ENCODE peak calls at places on chromosome 16, in nine cellular contexts. One of them, this sample, is unnamed.
A peak's percentile ranks its signal among the peaks of the same experiment; 100 is the strongest.

GRCh38 chr16:24677388-24677787 is 52.1 kb upstream of the TNRC6A start:
- DNase-seq in GM23338: no peak
- DNase-seq in HFF-Myc: no peak
- DNase-seq in choroid plexus epithelial cell: no peak
- DNase-seq in GM12865: no peak
- DNase-seq in breast epithelium: no peak
- DNase-seq in AG04449: no peak
- DNase-seq in fibroblast of lung: no peak
- DNase-seq in stomach: no peak
- DNase-seq in this sample: no peak

GRCh38 chr16:50881331-50881830 is 139.5 kb downstream of the CYLD start:
- DNase-seq in GM23338: no peak
- DNase-seq in breast epithelium: no peak
- DNase-seq in HFF-Myc: no peak
- DNase-seq in stomach: no peak
- DNase-seq in GM12865: no peak
- DNase-seq in AG04449: no peak
- DNase-seq in choroid plexus epithelial cell: no peak
- DNase-seq in fibroblast of lung: no peak
- DNase-seq in this sample: no peak

GRCh38 chr16:51898872-51899271 is 648.1 kb downstream of the TOX3 start:
- DNase-seq in fibroblast of lung: no peak
- DNase-seq in HFF-Myc: no peak
- DNase-seq in GM23338: no peak
- DNase-seq in GM12865: no peak
- DNase-seq in stomach: no peak
- DNase-seq in AG04449: no peak
- DNase-seq in choroid plexus epithelial cell: no peak
- DNase-seq in breast epithelium: no peak
- DNase-seq in this sample: peak; percentile 7

GRCh38 chr16:78538919-78539318 is 439.5 kb downstream of the WWOX start:
- DNase-seq in choroid plexus epithelial cell: no peak
- DNase-seq in AG04449: no peak
- DNase-seq in breast epithelium: no peak
- DNase-seq in GM23338: no peak
- DNase-seq in HFF-Myc: no peak
- DNase-seq in fibroblast of lung: no peak
- DNase-seq in GM12865: no peak
- DNase-seq in stomach: no peak
- DNase-seq in this sample: no peak

GRCh38 chr16:63816304-63816703 is 1305.6 kb downstream of the CDH11 start:
- DNase-seq in HFF-Myc: no peak
- DNase-seq in fibroblast of lung: no peak
- DNase-seq in choroid plexus epithelial cell: no peak
- DNase-seq in breast epithelium: no peak
- DNase-seq in GM23338: no peak
- DNase-seq in GM12865: no peak
- DNase-seq in stomach: no peak
- DNase-seq in AG04449: no peak
- DNase-seq in this sample: no peak

GRCh38 chr16:88655733-88656281 is 5.0 kb upstream of the CYBA start:
- DNase-seq in stomach: no peak
- DNase-seq in GM12865: no peak
- DNase-seq in AG04449: no peak
- DNase-seq in breast epithelium: no peak
- DNase-seq in choroid plexus epithelial cell: no peak
- DNase-seq in fibroblast of lung: no peak
- DNase-seq in GM23338: no peak
- DNase-seq in HFF-Myc: no peak
- DNase-seq in this sample: no peak

GRCh38 chr16:86375370-86375769 is 135.0 kb upstream of the FOXF1 start:
- DNase-seq in GM23338: no peak
- DNase-seq in breast epithelium: no peak
- DNase-seq in AG04449: no peak
- DNase-seq in choroid plexus epithelial cell: peak; percentile 81
- DNase-seq in stomach: no peak
- DNase-seq in GM12865: no peak
- DNase-seq in fibroblast of lung: peak; percentile 92
- DNase-seq in HFF-Myc: no peak
- DNase-seq in this sample: peak; percentile 84

GRCh38 chr16:1770328-1771071 is 843 bp downstream of the NME3 start:
- DNase-seq in fibroblast of lung: peak; percentile 59
- DNase-seq in AG04449: no peak
- DNase-seq in breast epithelium: peak; percentile 67
- DNase-seq in GM12865: peak; percentile 69
- DNase-seq in choroid plexus epithelial cell: no peak
- DNase-seq in GM23338: peak; percentile 76
- DNase-seq in stomach: peak; percentile 76
- DNase-seq in HFF-Myc: no peak
- DNase-seq in this sample: peak; percentile 61

GRCh38 chr16:85206472-85207356 is 94.4 kb upstream of the CIBAR2 start:
- DNase-seq in HFF-Myc: no peak
- DNase-seq in choroid plexus epithelial cell: peak; percentile 34
- DNase-seq in GM12865: no peak
- DNase-seq in breast epithelium: no peak
- DNase-seq in fibroblast of lung: peak; percentile 82
- DNase-seq in stomach: peak; percentile 45
- DNase-seq in AG04449: no peak
- DNase-seq in GM23338: peak; percentile 62
- DNase-seq in this sample: peak; percentile 73

GRCh38 chr16:66378739-66379570 is 12.5 kb downstream of the CDH5 start:
- DNase-seq in AG04449: no peak
- DNase-seq in stomach: no peak
- DNase-seq in breast epithelium: no peak
- DNase-seq in GM12865: no peak
- DNase-seq in fibroblast of lung: no peak
- DNase-seq in GM23338: no peak
- DNase-seq in choroid plexus epithelial cell: no peak
- DNase-seq in HFF-Myc: no peak
- DNase-seq in this sample: no peak
- H3K4me3 ChIP-seq in AG04449: no peak overlapping the region
- H3K4me3 ChIP-seq in stomach: no peak overlapping the region
- H3K4me3 ChIP-seq in breast epithelium: no peak overlapping the region
- H3K4me3 ChIP-seq in GM12865: no peak overlapping the region
- H3K4me3 ChIP-seq in fibroblast of lung: no peak overlapping the region
- H3K4me3 ChIP-seq in GM23338: no peak overlapping the region
- H3K4me3 ChIP-seq in choroid plexus epithelial cell: no peak overlapping the region
- H3K4me3 ChIP-seq in HFF-Myc: no peak overlapping the region
- H3K4me3 ChIP-seq in this sample: no peak overlapping the region

DNA sequence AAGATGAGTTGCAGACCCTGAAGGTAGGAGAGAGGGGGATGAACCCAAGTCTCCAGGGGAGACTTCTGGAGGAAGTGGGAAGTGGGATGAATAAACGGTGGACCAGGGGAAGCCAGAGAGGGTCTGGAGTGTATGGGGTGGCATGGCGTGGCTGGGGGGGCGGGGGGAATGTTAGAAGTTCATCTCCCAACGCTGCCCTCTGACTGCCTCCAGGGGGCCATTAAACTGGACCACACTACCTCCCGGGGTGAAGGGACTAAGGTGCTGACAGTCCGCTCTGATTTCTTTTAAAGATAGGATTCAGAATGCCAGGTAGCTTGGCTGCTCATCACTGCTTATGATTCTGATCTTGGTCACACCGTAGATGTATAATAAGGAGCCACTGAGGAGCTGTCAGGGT is 21.2 kb downstream of the ST3GAL2 start:
- DNase-seq in GM12865: no peak
- DNase-seq in stomach: no peak
- DNase-seq in choroid plexus epithelial cell: no peak
- DNase-seq in fibroblast of lung: no peak
- DNase-seq in breast epithelium: no peak
- DNase-seq in HFF-Myc: no peak
- DNase-seq in AG04449: no peak
- DNase-seq in GM23338: no peak
- DNase-seq in this sample: no peak
- TF ChIP-seq CTCF in GM12865: no peak
- TF ChIP-seq CTCF in stomach: no peak
- TF ChIP-seq CTCF in choroid plexus epithelial cell: no peak
- TF ChIP-seq CTCF in fibroblast of lung: no peak
- TF ChIP-seq CTCF in breast epithelium: no peak
- TF ChIP-seq CTCF in HFF-Myc: no peak
- TF ChIP-seq CTCF in AG04449: no peak
- TF ChIP-seq CTCF in GM23338: no peak
- TF ChIP-seq CTCF in this sample: no peak

DNA sequence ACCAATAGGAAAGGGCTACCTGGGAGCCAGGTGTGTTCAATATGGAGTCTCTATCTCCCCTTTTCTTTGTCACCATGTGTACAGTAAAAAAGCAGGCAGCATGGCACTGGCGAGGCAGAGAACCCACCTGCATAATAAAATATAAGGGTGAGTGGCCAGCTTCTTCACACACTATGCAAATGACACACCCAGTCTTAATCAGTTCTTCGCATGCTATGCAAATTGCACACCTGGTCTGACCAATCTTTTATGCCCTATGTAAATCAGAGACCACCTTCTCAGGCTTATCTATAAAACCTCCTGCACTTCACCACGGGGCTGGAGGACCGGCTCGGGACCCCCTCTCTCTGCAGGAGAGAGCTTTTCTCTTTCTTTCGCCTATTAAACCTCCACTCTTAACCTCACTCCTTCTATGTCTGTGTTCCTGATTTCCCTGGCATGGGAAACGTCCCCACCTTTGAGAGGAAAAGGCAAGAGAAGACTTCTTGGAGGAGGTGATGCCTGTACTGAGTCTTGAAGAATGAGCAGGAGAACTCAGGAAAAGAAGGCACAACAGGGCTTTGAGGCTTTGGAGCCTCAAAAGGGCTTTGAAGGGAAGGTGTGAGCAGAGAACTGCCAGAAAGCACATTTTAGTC is 502.1 kb downstream of the GRIN2A start:
- DNase-seq in HFF-Myc: no peak
- DNase-seq in stomach: no peak
- DNase-seq in fibroblast of lung: no peak
- DNase-seq in GM23338: peak; percentile 35
- DNase-seq in choroid plexus epithelial cell: no peak
- DNase-seq in AG04449: no peak
- DNase-seq in breast epithelium: no peak
- DNase-seq in GM12865: no peak
- DNase-seq in this sample: no peak
- H3K4me3 ChIP-seq in HFF-Myc: no peak overlapping the region
- H3K4me3 ChIP-seq in stomach: no peak overlapping the region
- H3K4me3 ChIP-seq in fibroblast of lung: no peak overlapping the region
- H3K4me3 ChIP-seq in GM23338: peak overlapping the region; percentile 56
- H3K4me3 ChIP-seq in choroid plexus epithelial cell: no peak overlapping the region
- H3K4me3 ChIP-seq in AG04449: no peak overlapping the region
- H3K4me3 ChIP-seq in breast epithelium: no peak overlapping the region
- H3K4me3 ChIP-seq in GM12865: no peak overlapping the region
- H3K4me3 ChIP-seq in this sample: no peak overlapping the region

DNA sequence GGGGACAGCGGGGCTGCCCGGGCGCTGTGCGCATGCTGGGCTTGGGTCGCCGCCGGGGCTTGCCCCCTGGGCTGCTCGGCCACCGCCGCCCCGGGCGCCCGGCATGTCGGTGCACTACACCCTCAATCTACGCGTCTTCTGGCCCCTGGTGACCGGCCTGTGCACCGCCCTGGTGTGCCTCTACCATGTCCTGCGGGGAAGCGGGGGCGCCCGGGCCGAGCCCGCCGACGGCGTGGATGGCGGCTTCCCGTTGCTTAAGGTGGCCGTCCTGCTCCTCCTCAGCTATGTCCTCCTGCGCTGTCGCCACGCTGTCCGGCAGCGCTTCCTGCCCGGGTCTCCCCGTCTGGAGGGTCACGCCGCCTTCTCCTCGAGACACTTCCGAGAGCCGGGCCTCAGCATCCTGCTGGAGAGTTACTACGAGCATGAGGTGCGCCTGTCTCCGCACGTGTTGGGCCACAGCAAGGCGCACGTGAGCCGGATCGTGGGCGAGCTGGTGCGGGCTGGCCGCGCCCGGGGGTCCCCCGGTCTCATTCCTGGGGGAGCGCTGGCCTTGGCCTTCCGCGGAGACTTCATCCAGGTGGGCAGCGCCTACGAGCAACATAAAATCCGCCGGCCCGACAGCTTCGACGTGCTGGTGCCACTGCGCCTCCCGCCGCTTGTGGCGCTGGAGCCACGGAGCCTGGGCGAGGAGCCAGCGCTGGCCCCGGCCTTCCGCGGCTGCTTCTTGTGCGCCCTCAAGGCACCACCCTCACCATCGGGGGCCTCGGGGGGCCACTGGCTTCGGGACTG is 789 bp downstream of the ITPRIPL2 start:
- DNase-seq in choroid plexus epithelial cell: peak; percentile 78
- DNase-seq in GM23338: peak; percentile 84
- DNase-seq in breast epithelium: peak; percentile 71
- DNase-seq in fibroblast of lung: peak; percentile 78
- DNase-seq in stomach: peak; percentile 61
- DNase-seq in GM12865: peak; percentile 77
- DNase-seq in AG04449: no peak
- DNase-seq in HFF-Myc: no peak
- DNase-seq in this sample: peak; percentile 70
- TF ChIP-seq CTCF in choroid plexus epithelial cell: no peak
- TF ChIP-seq CTCF in GM23338: no peak
- TF ChIP-seq CTCF in breast epithelium: peak; percentile 43
- TF ChIP-seq CTCF in fibroblast of lung: peak; percentile 35
- TF ChIP-seq CTCF in stomach: peak; percentile 23
- TF ChIP-seq CTCF in GM12865: no peak
- TF ChIP-seq CTCF in AG04449: peak; percentile 32
- TF ChIP-seq CTCF in HFF-Myc: no peak
- TF ChIP-seq CTCF in this sample: no peak

DNA sequence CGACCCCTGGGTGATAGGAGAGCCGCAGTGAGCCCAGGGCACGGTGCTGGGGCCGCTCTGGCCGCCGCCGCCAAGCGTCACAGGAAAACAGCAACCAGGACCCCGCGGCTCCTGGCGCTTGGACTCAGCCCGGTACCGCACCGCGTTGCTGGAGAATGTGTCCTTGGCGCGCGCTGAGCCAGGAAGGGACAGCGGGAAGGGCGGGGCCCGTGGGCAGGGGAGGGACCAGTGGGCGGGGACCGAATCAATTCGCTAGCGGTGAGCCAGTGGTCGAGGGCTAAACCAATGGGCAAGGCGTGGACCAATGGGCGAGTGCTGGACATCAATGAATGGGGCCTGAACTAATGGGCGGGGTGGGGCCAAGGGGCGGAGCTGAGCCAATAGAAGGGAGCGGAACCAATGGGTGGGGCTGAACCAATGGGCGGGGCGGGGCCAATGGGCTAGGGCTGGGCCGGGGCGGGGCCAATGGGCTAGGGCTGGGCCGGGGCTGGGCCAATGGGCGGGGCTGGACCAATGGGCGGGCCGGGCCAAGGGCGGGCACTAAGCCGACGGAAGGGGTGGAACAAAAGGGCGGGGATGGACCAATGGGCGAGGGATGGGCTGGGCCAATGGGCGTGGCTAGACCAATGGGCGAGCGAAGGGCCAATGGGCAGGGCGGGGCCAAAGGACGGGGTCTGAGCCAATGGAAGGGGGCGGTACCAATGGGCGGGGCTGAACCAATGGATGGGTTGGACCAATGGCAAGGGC is 6.3 kb upstream of the FLYWCH1 start:
- DNase-seq in fibroblast of lung: peak; percentile 100
- DNase-seq in GM12865: peak; percentile 99
- DNase-seq in stomach: peak; percentile 100
- DNase-seq in choroid plexus epithelial cell: peak; percentile 100
- DNase-seq in breast epithelium: peak; percentile 99
- DNase-seq in AG04449: peak; percentile 95
- DNase-seq in GM23338: peak; percentile 100
- DNase-seq in HFF-Myc: peak; percentile 99
- DNase-seq in this sample: peak; percentile 100
- H3K4me3 ChIP-seq in fibroblast of lung: peak overlapping the region; percentile 77
- H3K4me3 ChIP-seq in GM12865: peak overlapping the region; percentile 86
- H3K4me3 ChIP-seq in stomach: peak overlapping the region; percentile 78
- H3K4me3 ChIP-seq in choroid plexus epithelial cell: peak overlapping the region; percentile 75
- H3K4me3 ChIP-seq in breast epithelium: peak overlapping the region; percentile 62
- H3K4me3 ChIP-seq in AG04449: peak overlapping the region; percentile 78
- H3K4me3 ChIP-seq in GM23338: peak overlapping the region; percentile 99
- H3K4me3 ChIP-seq in HFF-Myc: peak overlapping the region; percentile 82
- H3K4me3 ChIP-seq in this sample: peak overlapping the region; percentile 80

GRCh38 chr16:10968509-10968908 is 24.1 kb downstream of the CLEC16A start:
- DNase-seq in breast epithelium: no peak
- DNase-seq in AG04449: no peak
- DNase-seq in stomach: no peak
- DNase-seq in GM12865: no peak
- DNase-seq in fibroblast of lung: no peak
- DNase-seq in HFF-Myc: no peak
- DNase-seq in GM23338: no peak
- DNase-seq in choroid plexus epithelial cell: no peak
- DNase-seq in this sample: no peak
- TF ChIP-seq CTCF in breast epithelium: no peak
- TF ChIP-seq CTCF in AG04449: no peak
- TF ChIP-seq CTCF in stomach: no peak
- TF ChIP-seq CTCF in GM12865: no peak
- TF ChIP-seq CTCF in fibroblast of lung: peak; percentile 4
- TF ChIP-seq CTCF in HFF-Myc: peak; percentile 5
- TF ChIP-seq CTCF in GM23338: no peak
- TF ChIP-seq CTCF in choroid plexus epithelial cell: no peak
- TF ChIP-seq CTCF in this sample: no peak